ENCODE peak calls at places on chromosomes 11 and 22, in eight cellular contexts. One of them, this sample, is unnamed. For H3K4me1, the result is how much of the 10 kb centered on the place peaks cover.

GRCh38 chr11:3853935-3854659 is 1.4 kb upstream of the STIM1 start:
- DNase-seq in IMR-90: no peak
- DNase-seq in prostate gland: peak
- DNase-seq in ovary: no peak
- DNase-seq in sigmoid colon: peak
- DNase-seq in CD8-positive, alpha-beta memory T cell: peak
- DNase-seq in HepG2: no peak
- DNase-seq in endothelial cell of umbilical vein: no peak
- DNase-seq in this sample: no peak

GRCh38 chr11:60566773-60567172 is 51.6 kb downstream of the MS4A13 start:
- DNase-seq in IMR-90: no peak
- DNase-seq in prostate gland: no peak
- DNase-seq in ovary: no peak
- DNase-seq in sigmoid colon: no peak
- DNase-seq in CD8-positive, alpha-beta memory T cell: no peak
- DNase-seq in HepG2: no peak
- DNase-seq in endothelial cell of umbilical vein: no peak
- DNase-seq in this sample: no peak

GRCh38 chr11:131392528-131393255 is 22.3 kb downstream of the NTM start:
- DNase-seq in IMR-90: no peak
- DNase-seq in prostate gland: no peak
- DNase-seq in ovary: no peak
- DNase-seq in sigmoid colon: no peak
- DNase-seq in CD8-positive, alpha-beta memory T cell: no peak
- DNase-seq in HepG2: no peak
- DNase-seq in endothelial cell of umbilical vein: no peak
- DNase-seq in this sample: no peak

GRCh38 chr11:92227954-92228935 is 3.6 kb downstream of the FAT3 start:
- DNase-seq in IMR-90: no peak
- DNase-seq in prostate gland: no peak
- DNase-seq in ovary: no peak
- DNase-seq in sigmoid colon: no peak
- DNase-seq in CD8-positive, alpha-beta memory T cell: no peak
- DNase-seq in HepG2: no peak
- DNase-seq in endothelial cell of umbilical vein: no peak
- DNase-seq in this sample: peak

GRCh38 chr11:33514079-33514690 is 186.4 kb downstream of the C11orf91 start:
- DNase-seq in IMR-90: no peak
- DNase-seq in prostate gland: no peak
- DNase-seq in ovary: no peak
- DNase-seq in sigmoid colon: no peak
- DNase-seq in CD8-positive, alpha-beta memory T cell: no peak
- DNase-seq in HepG2: no peak
- DNase-seq in endothelial cell of umbilical vein: no peak
- DNase-seq in this sample: no peak

GRCh38 chr22:19376247-19376646 is 55.3 kb downstream of the HIRA start:
- DNase-seq in IMR-90: no peak
- DNase-seq in prostate gland: no peak
- DNase-seq in ovary: no peak
- DNase-seq in sigmoid colon: no peak
- DNase-seq in CD8-positive, alpha-beta memory T cell: no peak
- DNase-seq in HepG2: no peak
- DNase-seq in endothelial cell of umbilical vein: no peak
- DNase-seq in this sample: no peak

GRCh38 chr22:44427506-44428470 is 70.2 kb downstream of the RTL6 start:
- DNase-seq in IMR-90: no peak
- DNase-seq in prostate gland: no peak
- DNase-seq in ovary: no peak
- DNase-seq in sigmoid colon: peak
- DNase-seq in CD8-positive, alpha-beta memory T cell: no peak
- DNase-seq in HepG2: no peak
- DNase-seq in endothelial cell of umbilical vein: no peak
- DNase-seq in this sample: peak

GRCh38 chr22:31556627-31557203 is 60.4 kb downstream of the SFI1 start:
- DNase-seq in IMR-90: peak
- DNase-seq in prostate gland: peak
- DNase-seq in ovary: no peak
- DNase-seq in sigmoid colon: no peak
- DNase-seq in CD8-positive, alpha-beta memory T cell: peak
- DNase-seq in HepG2: peak
- DNase-seq in endothelial cell of umbilical vein: peak
- DNase-seq in this sample: no peak

GRCh38 chr11:2951235-2952110 is 22.3 kb upstream of the PHLDA2 start:
- DNase-seq in IMR-90: peak
- DNase-seq in prostate gland: no peak
- DNase-seq in ovary: no peak
- DNase-seq in sigmoid colon: no peak
- DNase-seq in CD8-positive, alpha-beta memory T cell: no peak
- DNase-seq in HepG2: no peak
- DNase-seq in endothelial cell of umbilical vein: peak
- DNase-seq in this sample: no peak

GRCh38 chr11:70244698-70245097 is 25.8 kb upstream of the PPFIA1 start:
- DNase-seq in IMR-90: peak
- DNase-seq in prostate gland: no peak
- DNase-seq in ovary: no peak
- DNase-seq in sigmoid colon: no peak
- DNase-seq in CD8-positive, alpha-beta memory T cell: no peak
- DNase-seq in HepG2: no peak
- DNase-seq in endothelial cell of umbilical vein: no peak
- DNase-seq in this sample: peak

GRCh38 chr11:67289226-67289650 is at the start of gene ANKRD13D:
- DNase-seq in IMR-90: no peak
- DNase-seq in prostate gland: no peak
- DNase-seq in ovary: no peak
- DNase-seq in sigmoid colon: peak
- DNase-seq in CD8-positive, alpha-beta memory T cell: no peak
- DNase-seq in HepG2: no peak
- DNase-seq in endothelial cell of umbilical vein: no peak
- DNase-seq in this sample: no peak

GRCh38 chr22:48496226-48496845 is 1331.3 kb downstream of the BRD1 start:
- DNase-seq in IMR-90: no peak
- DNase-seq in prostate gland: no peak
- DNase-seq in ovary: no peak
- DNase-seq in sigmoid colon: no peak
- DNase-seq in CD8-positive, alpha-beta memory T cell: no peak
- DNase-seq in HepG2: no peak
- DNase-seq in endothelial cell of umbilical vein: no peak
- DNase-seq in this sample: peak

GRCh38 chr11:7672960-7673723 is at the start of gene CYB5R2:
- DNase-seq in IMR-90: peak
- DNase-seq in prostate gland: peak
- DNase-seq in ovary: peak
- DNase-seq in sigmoid colon: peak
- DNase-seq in CD8-positive, alpha-beta memory T cell: no peak
- DNase-seq in HepG2: no peak
- DNase-seq in endothelial cell of umbilical vein: peak
- DNase-seq in this sample: peak

DNA sequence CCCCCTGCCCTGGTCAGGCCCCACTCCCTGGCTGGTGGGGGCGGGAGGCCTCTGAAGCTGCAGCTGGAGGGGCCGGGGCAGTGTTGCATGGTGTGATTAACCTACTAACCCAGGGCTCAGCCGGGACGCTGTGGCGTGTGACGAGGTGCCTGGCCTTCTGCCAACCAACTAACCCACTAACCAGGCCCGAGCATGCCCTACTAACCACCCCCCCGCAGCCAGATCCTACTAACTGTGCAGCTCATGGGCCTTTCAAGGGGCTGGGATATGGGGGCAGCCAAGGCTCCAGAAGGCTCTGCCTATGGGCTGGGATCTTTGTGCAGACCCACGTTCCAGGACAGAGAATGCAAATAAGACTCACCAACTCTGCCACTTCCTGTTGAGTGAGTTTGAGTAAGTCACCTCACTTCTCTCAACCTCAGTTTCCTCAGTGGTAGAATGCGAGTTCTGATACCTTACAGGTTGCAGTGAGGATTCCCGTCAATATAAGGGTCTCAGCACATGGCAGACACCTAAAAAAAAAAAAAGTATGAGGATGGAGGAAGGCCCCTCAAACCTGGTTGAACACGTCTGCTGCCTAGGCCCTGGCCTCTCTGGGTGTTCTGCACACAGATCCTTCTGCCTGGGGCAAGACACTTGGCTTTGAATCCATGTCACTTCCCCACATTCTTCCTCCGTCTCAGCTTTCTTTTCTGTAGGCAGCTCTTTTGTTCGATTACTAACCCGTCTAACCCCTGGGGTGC is 14.1 kb downstream of the MIAT start:
- DNase-seq in IMR-90: no peak
- DNase-seq in prostate gland: peak
- DNase-seq in ovary: peak
- DNase-seq in sigmoid colon: peak
- DNase-seq in CD8-positive, alpha-beta memory T cell: peak
- DNase-seq in HepG2: no peak
- DNase-seq in endothelial cell of umbilical vein: no peak
- DNase-seq in this sample: no peak
- H3K4me1 ChIP-seq in IMR-90: under half
- H3K4me1 ChIP-seq in prostate gland: under half
- H3K4me1 ChIP-seq in ovary: under half
- H3K4me1 ChIP-seq in sigmoid colon: under half
- H3K4me1 ChIP-seq in CD8-positive, alpha-beta memory T cell: half or more
- H3K4me1 ChIP-seq in HepG2: under half
- H3K4me1 ChIP-seq in endothelial cell of umbilical vein: under half
- H3K4me1 ChIP-seq in this sample: under half

GRCh38 chr11:115580416-115580815 is 76.2 kb upstream of the CADM1 start:
- DNase-seq in IMR-90: no peak
- DNase-seq in prostate gland: no peak
- DNase-seq in ovary: no peak
- DNase-seq in sigmoid colon: no peak
- DNase-seq in CD8-positive, alpha-beta memory T cell: no peak
- DNase-seq in HepG2: no peak
- DNase-seq in endothelial cell of umbilical vein: no peak
- DNase-seq in this sample: no peak
- H3K4me1 ChIP-seq in IMR-90: under half
- H3K4me1 ChIP-seq in prostate gland: under half
- H3K4me1 ChIP-seq in ovary: under half
- H3K4me1 ChIP-seq in sigmoid colon: under half
- H3K4me1 ChIP-seq in CD8-positive, alpha-beta memory T cell: under half
- H3K4me1 ChIP-seq in HepG2: under half
- H3K4me1 ChIP-seq in endothelial cell of umbilical vein: under half
- H3K4me1 ChIP-seq in this sample: under half

DNA sequence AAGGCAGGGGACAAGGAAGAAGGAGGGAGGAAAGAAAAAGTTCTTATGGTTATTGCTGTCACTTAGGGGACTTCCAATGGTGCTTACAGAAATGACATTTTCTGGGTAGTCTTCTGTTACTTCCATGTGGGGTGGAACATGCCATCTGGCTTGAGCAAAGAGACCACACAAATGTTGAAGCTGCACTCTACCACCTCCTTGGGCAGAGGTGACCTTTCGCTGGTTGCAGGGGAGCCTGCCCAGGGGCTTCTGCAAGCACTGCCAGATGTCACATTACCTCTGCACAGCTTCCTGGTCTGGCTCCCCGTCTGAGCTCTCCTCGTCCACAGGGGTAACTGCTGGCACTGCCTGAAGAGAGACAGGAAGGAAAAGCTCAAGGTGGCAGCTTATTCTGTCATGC is 32.6 kb upstream of the APOA1 start:
- DNase-seq in IMR-90: no peak
- DNase-seq in prostate gland: no peak
- DNase-seq in ovary: no peak
- DNase-seq in sigmoid colon: no peak
- DNase-seq in CD8-positive, alpha-beta memory T cell: no peak
- DNase-seq in HepG2: no peak
- DNase-seq in endothelial cell of umbilical vein: no peak
- DNase-seq in this sample: no peak
- H3K4me1 ChIP-seq in IMR-90: under half
- H3K4me1 ChIP-seq in prostate gland: under half
- H3K4me1 ChIP-seq in ovary: under half
- H3K4me1 ChIP-seq in sigmoid colon: under half
- H3K4me1 ChIP-seq in CD8-positive, alpha-beta memory T cell: under half
- H3K4me1 ChIP-seq in HepG2: under half
- H3K4me1 ChIP-seq in endothelial cell of umbilical vein: under half
- H3K4me1 ChIP-seq in this sample: half or more

GRCh38 chr11:65717906-65718305 is 2.7 kb downstream of the RNASEH2C start:
- DNase-seq in IMR-90: no peak
- DNase-seq in prostate gland: no peak
- DNase-seq in ovary: no peak
- DNase-seq in sigmoid colon: no peak
- DNase-seq in CD8-positive, alpha-beta memory T cell: no peak
- DNase-seq in HepG2: no peak
- DNase-seq in endothelial cell of umbilical vein: no peak
- DNase-seq in this sample: no peak
- H3K4me1 ChIP-seq in IMR-90: under half
- H3K4me1 ChIP-seq in prostate gland: under half
- H3K4me1 ChIP-seq in ovary: under half
- H3K4me1 ChIP-seq in sigmoid colon: under half
- H3K4me1 ChIP-seq in CD8-positive, alpha-beta memory T cell: under half
- H3K4me1 ChIP-seq in HepG2: under half
- H3K4me1 ChIP-seq in endothelial cell of umbilical vein: under half
- H3K4me1 ChIP-seq in this sample: under half

GRCh38 chr11:28836285-28837081 is 728.3 kb downstream of the METTL15 start:
- DNase-seq in IMR-90: peak
- DNase-seq in prostate gland: no peak
- DNase-seq in ovary: no peak
- DNase-seq in sigmoid colon: no peak
- DNase-seq in CD8-positive, alpha-beta memory T cell: no peak
- DNase-seq in HepG2: peak
- DNase-seq in endothelial cell of umbilical vein: peak
- DNase-seq in this sample: peak
- H3K4me1 ChIP-seq in IMR-90: under half
- H3K4me1 ChIP-seq in prostate gland: under half
- H3K4me1 ChIP-seq in ovary: under half
- H3K4me1 ChIP-seq in sigmoid colon: under half
- H3K4me1 ChIP-seq in CD8-positive, alpha-beta memory T cell: under half
- H3K4me1 ChIP-seq in HepG2: under half
- H3K4me1 ChIP-seq in endothelial cell of umbilical vein: half or more
- H3K4me1 ChIP-seq in this sample: half or more

This sample was measured in osteoblast.